ENCODE peak calls at places on chromosome 21, in five cellular contexts. One of them, this sample, is unnamed.

GRCh38 chr21:29299906-29300546 is 1.3 kb downstream of the BACH1 start:
- DNase-seq in RWPE1: peak; percentile 74
- DNase-seq in CD8-positive, alpha-beta T cell: peak; percentile 8
- DNase-seq in psoas muscle: peak; percentile 30
- DNase-seq in HFF-Myc: peak; percentile 98
- DNase-seq in this sample: peak; percentile 95

GRCh38 chr21:33039542-33039941 is 13.8 kb downstream of the OLIG2 start:
- DNase-seq in RWPE1: no peak
- DNase-seq in CD8-positive, alpha-beta T cell: no peak
- DNase-seq in psoas muscle: no peak
- DNase-seq in HFF-Myc: no peak
- DNase-seq in this sample: no peak

GRCh38 chr21:32329776-32330175 is 31.1 kb downstream of the MRAP start:
- DNase-seq in RWPE1: no peak
- DNase-seq in CD8-positive, alpha-beta T cell: no peak
- DNase-seq in psoas muscle: no peak
- DNase-seq in HFF-Myc: no peak
- DNase-seq in this sample: no peak

GRCh38 chr21:21114456-21114855 is 116.2 kb downstream of the NCAM2 start:
- DNase-seq in RWPE1: no peak
- DNase-seq in CD8-positive, alpha-beta T cell: no peak
- DNase-seq in psoas muscle: no peak
- DNase-seq in HFF-Myc: no peak
- DNase-seq in this sample: no peak

GRCh38 chr21:32371913-32372314 is 20.9 kb downstream of the URB1 start:
- DNase-seq in RWPE1: peak; percentile 57
- DNase-seq in CD8-positive, alpha-beta T cell: no peak
- DNase-seq in psoas muscle: no peak
- DNase-seq in HFF-Myc: no peak
- DNase-seq in this sample: no peak

GRCh38 chr21:45600248-45600647 is 43.3 kb upstream of the PCBP3 start:
- DNase-seq in RWPE1: no peak
- DNase-seq in CD8-positive, alpha-beta T cell: no peak
- DNase-seq in psoas muscle: no peak
- DNase-seq in HFF-Myc: no peak
- DNase-seq in this sample: no peak

GRCh38 chr21:15682977-15683376 is 46.8 kb upstream of the USP25 start:
- DNase-seq in RWPE1: peak; percentile 25
- DNase-seq in CD8-positive, alpha-beta T cell: no peak
- DNase-seq in psoas muscle: no peak
- DNase-seq in HFF-Myc: no peak
- DNase-seq in this sample: peak; percentile 47

GRCh38 chr21:45634511-45635183 is 8.9 kb upstream of the PCBP3 start:
- DNase-seq in RWPE1: no peak
- DNase-seq in CD8-positive, alpha-beta T cell: no peak
- DNase-seq in psoas muscle: no peak
- DNase-seq in HFF-Myc: no peak
- DNase-seq in this sample: no peak

GRCh38 chr21:14120091-14120734 is 90.5 kb downstream of the LIPI start:
- DNase-seq in RWPE1: peak; percentile 6
- DNase-seq in CD8-positive, alpha-beta T cell: no peak
- DNase-seq in psoas muscle: no peak
- DNase-seq in HFF-Myc: peak; percentile 11
- DNase-seq in this sample: no peak

GRCh38 chr21:38958940-38959685 is 153.4 kb downstream of the ETS2 start:
- DNase-seq in RWPE1: no peak
- DNase-seq in CD8-positive, alpha-beta T cell: no peak
- DNase-seq in psoas muscle: peak; percentile 24
- DNase-seq in HFF-Myc: no peak
- DNase-seq in this sample: no peak

GRCh38 chr21:45459171-45460010 is 54.4 kb downstream of the COL18A1 start:
- DNase-seq in RWPE1: no peak
- DNase-seq in CD8-positive, alpha-beta T cell: no peak
- DNase-seq in psoas muscle: peak; percentile 5
- DNase-seq in HFF-Myc: no peak
- DNase-seq in this sample: no peak

GRCh38 chr21:46161180-46161799 is 5.9 kb upstream of the FTCD start:
- DNase-seq in RWPE1: no peak
- DNase-seq in CD8-positive, alpha-beta T cell: no peak
- DNase-seq in psoas muscle: peak; percentile 10
- DNase-seq in HFF-Myc: no peak
- DNase-seq in this sample: no peak

GRCh38 chr21:38773108-38774061 is 32.3 kb upstream of the ETS2 start:
- DNase-seq in RWPE1: peak; percentile 85
- DNase-seq in CD8-positive, alpha-beta T cell: no peak
- DNase-seq in psoas muscle: peak; percentile 58
- DNase-seq in HFF-Myc: peak; percentile 97
- DNase-seq in this sample: peak; percentile 59

GRCh38 chr21:39597595-39598185 is 15.1 kb upstream of the B3GALT5 start:
- DNase-seq in RWPE1: no peak
- DNase-seq in CD8-positive, alpha-beta T cell: no peak
- DNase-seq in psoas muscle: no peak
- DNase-seq in HFF-Myc: no peak
- DNase-seq in this sample: no peak

GRCh38 chr21:16992448-16992847 is 520.4 kb upstream of the CXADR start:
- DNase-seq in RWPE1: no peak
- DNase-seq in CD8-positive, alpha-beta T cell: no peak
- DNase-seq in psoas muscle: no peak
- DNase-seq in HFF-Myc: no peak
- DNase-seq in this sample: no peak

GRCh38 chr21:32055305-32055704 is 182.5 kb downstream of the HUNK start:
- DNase-seq in RWPE1: no peak
- DNase-seq in CD8-positive, alpha-beta T cell: no peak
- DNase-seq in psoas muscle: no peak
- DNase-seq in HFF-Myc: peak; percentile 67
- DNase-seq in this sample: no peak

GRCh38 chr21:17527240-17527639 is 14.4 kb downstream of the CXADR start:
- DNase-seq in RWPE1: peak; percentile 11
- DNase-seq in CD8-positive, alpha-beta T cell: no peak
- DNase-seq in psoas muscle: no peak
- DNase-seq in HFF-Myc: no peak
- DNase-seq in this sample: no peak

GRCh38 chr21:31455506-31455905 is 111.4 kb upstream of the TIAM1 start:
- DNase-seq in RWPE1: no peak
- DNase-seq in CD8-positive, alpha-beta T cell: no peak
- DNase-seq in psoas muscle: no peak
- DNase-seq in HFF-Myc: no peak
- DNase-seq in this sample: no peak

GRCh38 chr21:23725576-23725975 is 1881.7 kb downstream of the MRPL39 start:
- DNase-seq in RWPE1: no peak
- DNase-seq in CD8-positive, alpha-beta T cell: no peak
- DNase-seq in psoas muscle: no peak
- DNase-seq in HFF-Myc: no peak
- DNase-seq in this sample: no peak

GRCh38 chr21:24280591-24280990 is 1326.7 kb downstream of the MRPL39 start:
- DNase-seq in RWPE1: no peak
- DNase-seq in CD8-positive, alpha-beta T cell: no peak
- DNase-seq in psoas muscle: no peak
- DNase-seq in HFF-Myc: no peak
- DNase-seq in this sample: no peak

GRCh38 chr21:38956791-38957571 is 151.3 kb downstream of the ETS2 start:
- DNase-seq in RWPE1: no peak
- DNase-seq in CD8-positive, alpha-beta T cell: no peak
- DNase-seq in psoas muscle: no peak
- DNase-seq in HFF-Myc: no peak
- DNase-seq in this sample: no peak

GRCh38 chr21:46284077-46284644 is 1.2 kb downstream of the MCM3AP start:
- DNase-seq in RWPE1: no peak
- DNase-seq in CD8-positive, alpha-beta T cell: no peak
- DNase-seq in psoas muscle: no peak
- DNase-seq in HFF-Myc: no peak
- DNase-seq in this sample: no peak

GRCh38 chr21:46452719-46453118 is 6.0 kb upstream of the DIP2A start:
- DNase-seq in RWPE1: no peak
- DNase-seq in CD8-positive, alpha-beta T cell: no peak
- DNase-seq in psoas muscle: no peak
- DNase-seq in HFF-Myc: no peak
- DNase-seq in this sample: no peak

GRCh38 chr21:29075706-29076447 is 2.4 kb upstream of the CCT8 start:
- DNase-seq in RWPE1: peak; percentile 69
- DNase-seq in CD8-positive, alpha-beta T cell: no peak
- DNase-seq in psoas muscle: no peak
- DNase-seq in HFF-Myc: no peak
- DNase-seq in this sample: no peak

GRCh38 chr21:29209696-29210095 is 79.3 kb downstream of the MAP3K7CL start:
- DNase-seq in RWPE1: no peak
- DNase-seq in CD8-positive, alpha-beta T cell: no peak
- DNase-seq in psoas muscle: no peak
- DNase-seq in HFF-Myc: no peak
- DNase-seq in this sample: no peak

GRCh38 chr21:15549671-15550070 is 180.1 kb upstream of the USP25 start:
- DNase-seq in RWPE1: no peak
- DNase-seq in CD8-positive, alpha-beta T cell: no peak
- DNase-seq in psoas muscle: no peak
- DNase-seq in HFF-Myc: no peak
- DNase-seq in this sample: no peak

GRCh38 chr21:46050651-46051378 is 47.1 kb upstream of the COL6A2 start:
- DNase-seq in RWPE1: no peak
- DNase-seq in CD8-positive, alpha-beta T cell: no peak
- DNase-seq in psoas muscle: no peak
- DNase-seq in HFF-Myc: no peak
- DNase-seq in this sample: no peak

GRCh38 chr21:45740088-45740440 is 96.5 kb downstream of the PCBP3 start:
- DNase-seq in RWPE1: no peak
- DNase-seq in CD8-positive, alpha-beta T cell: no peak
- DNase-seq in psoas muscle: no peak
- DNase-seq in HFF-Myc: no peak
- DNase-seq in this sample: no peak

GRCh38 chr21:34158866-34159616 is 85.7 kb downstream of the MRPS6 start:
- DNase-seq in RWPE1: no peak
- DNase-seq in CD8-positive, alpha-beta T cell: no peak
- DNase-seq in psoas muscle: no peak
- DNase-seq in HFF-Myc: no peak
- DNase-seq in this sample: no peak

GRCh38 chr21:34154878-34155277 is 81.5 kb downstream of the MRPS6 start:
- DNase-seq in RWPE1: no peak
- DNase-seq in CD8-positive, alpha-beta T cell: no peak
- DNase-seq in psoas muscle: no peak
- DNase-seq in HFF-Myc: no peak
- DNase-seq in this sample: no peak

GRCh38 chr21:34159617-34159883 is 86.2 kb downstream of the MRPS6 start:
- DNase-seq in RWPE1: no peak
- DNase-seq in CD8-positive, alpha-beta T cell: no peak
- DNase-seq in psoas muscle: no peak
- DNase-seq in HFF-Myc: no peak
- DNase-seq in this sample: no peak

GRCh38 chr21:34156957-34157356 is 83.6 kb downstream of the MRPS6 start:
- DNase-seq in RWPE1: no peak
- DNase-seq in CD8-positive, alpha-beta T cell: no peak
- DNase-seq in psoas muscle: no peak
- DNase-seq in HFF-Myc: no peak
- DNase-seq in this sample: no peak

DNA sequence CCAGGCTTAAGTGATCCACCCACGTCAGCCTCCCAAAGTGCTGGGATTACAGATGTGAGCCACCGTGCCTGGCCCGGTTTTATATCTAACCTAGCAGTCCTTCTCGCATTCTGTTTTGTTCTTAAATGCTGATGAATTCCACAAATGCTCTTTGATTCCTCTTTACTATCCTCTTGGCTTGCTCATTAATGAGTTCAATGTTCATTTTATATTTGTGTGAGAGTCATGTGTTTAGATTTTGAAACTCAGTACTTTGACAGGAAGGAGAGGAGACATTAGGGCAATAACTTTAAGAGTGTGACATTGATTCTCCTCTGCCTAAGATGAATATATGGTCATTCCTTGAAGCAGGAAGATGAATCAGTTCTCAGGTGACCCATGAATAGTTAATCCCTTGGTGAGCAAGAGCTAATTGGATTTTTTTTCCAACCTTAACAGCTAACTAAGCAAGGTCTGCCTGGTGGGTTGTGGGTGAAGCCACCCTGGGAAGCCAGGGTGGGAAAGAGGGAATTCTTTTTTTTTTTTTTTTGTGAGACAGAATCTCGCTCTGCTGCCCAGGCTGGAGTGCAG is 84.2 kb downstream of the MRPS6 start:
- DNase-seq in RWPE1: no peak
- DNase-seq in CD8-positive, alpha-beta T cell: no peak
- DNase-seq in psoas muscle: no peak
- DNase-seq in HFF-Myc: no peak
- DNase-seq in this sample: no peak
- TF ChIP-seq CTCF in RWPE1: no peak
- TF ChIP-seq CTCF in CD8-positive, alpha-beta T cell: no peak
- TF ChIP-seq CTCF in psoas muscle: no peak
- TF ChIP-seq CTCF in HFF-Myc: no peak
- TF ChIP-seq CTCF in this sample: no peak

DNA sequence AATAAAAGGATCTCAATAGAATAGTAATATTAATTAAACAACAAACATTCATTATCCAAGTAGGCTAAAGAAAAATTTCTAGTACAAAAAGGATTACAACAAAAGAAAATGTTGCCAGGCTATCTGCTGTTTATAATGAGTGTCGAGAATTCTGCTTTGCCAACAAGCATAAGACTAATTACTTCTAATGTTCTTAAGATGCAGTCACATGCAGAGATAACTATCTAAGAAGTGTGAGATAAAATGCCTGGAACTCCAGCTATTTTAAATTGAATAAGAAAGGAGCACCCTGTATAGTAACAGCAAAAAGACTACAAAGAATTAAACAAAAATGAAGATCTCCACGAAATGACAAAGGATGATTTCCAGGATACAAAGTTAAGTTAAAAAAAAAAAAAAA is 59.9 kb downstream of the APP start:
- DNase-seq in RWPE1: no peak
- DNase-seq in CD8-positive, alpha-beta T cell: no peak
- DNase-seq in psoas muscle: no peak
- DNase-seq in HFF-Myc: no peak
- DNase-seq in this sample: no peak
- TF ChIP-seq CTCF in RWPE1: no peak
- TF ChIP-seq CTCF in CD8-positive, alpha-beta T cell: no peak
- TF ChIP-seq CTCF in psoas muscle: no peak
- TF ChIP-seq CTCF in HFF-Myc: no peak
- TF ChIP-seq CTCF in this sample: no peak

GRCh38 chr21:44375281-44375651 is 21.8 kb downstream of the TRPM2 start:
- DNase-seq in RWPE1: no peak
- DNase-seq in CD8-positive, alpha-beta T cell: peak; percentile 18
- DNase-seq in psoas muscle: no peak
- DNase-seq in HFF-Myc: no peak
- DNase-seq in this sample: peak; percentile 84

GRCh38 chr21:44374601-44375280 is 21.3 kb downstream of the TRPM2 start:
- DNase-seq in RWPE1: no peak
- DNase-seq in CD8-positive, alpha-beta T cell: no peak
- DNase-seq in psoas muscle: no peak
- DNase-seq in HFF-Myc: no peak
- DNase-seq in this sample: no peak

GRCh38 chr21:44377201-44377921 is 23.9 kb downstream of the TRPM2 start:
- DNase-seq in RWPE1: no peak
- DNase-seq in CD8-positive, alpha-beta T cell: no peak
- DNase-seq in psoas muscle: no peak
- DNase-seq in HFF-Myc: no peak
- DNase-seq in this sample: no peak

GRCh38 chr21:44376606-44377005 is 23.2 kb downstream of the TRPM2 start:
- DNase-seq in RWPE1: no peak
- DNase-seq in CD8-positive, alpha-beta T cell: no peak
- DNase-seq in psoas muscle: no peak
- DNase-seq in HFF-Myc: no peak
- DNase-seq in this sample: no peak

GRCh38 chr21:44375686-44376320 is 22.4 kb downstream of the TRPM2 start:
- DNase-seq in RWPE1: no peak
- DNase-seq in CD8-positive, alpha-beta T cell: no peak
- DNase-seq in psoas muscle: no peak
- DNase-seq in HFF-Myc: no peak
- DNase-seq in this sample: peak; percentile 43
- TF ChIP-seq CTCF in RWPE1: no peak
- TF ChIP-seq CTCF in CD8-positive, alpha-beta T cell: no peak
- TF ChIP-seq CTCF in psoas muscle: no peak
- TF ChIP-seq CTCF in HFF-Myc: no peak
- TF ChIP-seq CTCF in this sample: no peak

GRCh38 chr21:34801519-34802132 is 132.8 kb downstream of the CLIC6 start:
- DNase-seq in RWPE1: no peak
- DNase-seq in CD8-positive, alpha-beta T cell: no peak
- DNase-seq in psoas muscle: no peak
- DNase-seq in HFF-Myc: no peak
- DNase-seq in this sample: no peak
- TF ChIP-seq CTCF in RWPE1: no peak
- TF ChIP-seq CTCF in CD8-positive, alpha-beta T cell: no peak
- TF ChIP-seq CTCF in psoas muscle: no peak
- TF ChIP-seq CTCF in HFF-Myc: peak; percentile 38
- TF ChIP-seq CTCF in this sample: no peak

This sample was measured in CD14-positive monocyte.